ENCODE peak calls at places on chromosomes 3 and 15, in five cellular contexts. L, X, Q, C and N are unnamed samples.

GRCh38 chr3:27737091-27737490 is 15.0 kb upstream of the EOMES start:
- DNase-seq in C (no peak), Q (no peak), X (no peak), L (no peak), N (no peak)

GRCh38 chr3:52483081-52483480 is 12.1 kb upstream of the STAB1 start:
- DNase-seq in Q (no peak), L (no peak), C (peak), X (no peak), N (no peak)

GRCh38 chr15:37877851-37878577 is 56.4 kb upstream of the TMCO5A start:
- DNase-seq in L (peak), X (no peak), Q (no peak), C (no peak), N (no peak)

GRCh38 chr3:172687501-172687900 is 23.4 kb downstream of the NCEH1 start:
- DNase-seq in X (no peak), Q (no peak), L (no peak), C (no peak), N (no peak)

GRCh38 chr3:64038252-64038651 is 15.0 kb upstream of the PSMD6 start:
- DNase-seq in X (no peak), L (no peak), C (no peak), Q (no peak), N (no peak)

GRCh38 chr3:171435143-171435542 is 25.1 kb downstream of the TNIK start:
- DNase-seq in C (no peak), X (no peak), L (no peak), Q (no peak), N (no peak)

GRCh38 chr3:45145223-45145622 is 955 bp downstream of the CDCP1 start:
- DNase-seq in Q (no peak), X (no peak), C (no peak), L (no peak), N (no peak)

GRCh38 chr15:48866141-48866563 is 11.8 kb upstream of the EID1 start:
- DNase-seq in L (no peak), X (no peak), C (no peak), Q (no peak), N (no peak)

GRCh38 chr3:192850501-192850981 is 67.1 kb downstream of the MB21D2 start:
- DNase-seq in C (no peak), L (no peak), Q (peak), X (no peak), N (no peak)

GRCh38 chr15:100250166-100250800 is 91.5 kb downstream of the ADAMTS17 start:
- DNase-seq in C (no peak), X (no peak), Q (no peak), L (no peak), N (no peak)

GRCh38 chr3:40593351-40593750 is 68.6 kb downstream of the ZNF621 start:
- DNase-seq in L (peak), X (no peak), C (no peak), Q (no peak), N (no peak)

GRCh38 chr3:37016903-37017302 is 23.6 kb downstream of the MLH1 start:
- DNase-seq in L (no peak), Q (no peak), X (no peak), C (no peak), N (no peak)

GRCh38 chr3:88767746-88768145 is 339.7 kb upstream of the EPHA3 start:
- DNase-seq in X (no peak), Q (no peak), C (no peak), L (no peak), N (no peak)

GRCh38 chr15:29687939-29688884 is 134.1 kb downstream of the TJP1 start:
- DNase-seq in X (no peak), Q (no peak), C (no peak), L (no peak), N (no peak)

GRCh38 chr3:38563070-38563901 is 67.1 kb downstream of the EXOG start:
- DNase-seq in C (no peak), L (no peak), X (no peak), Q (no peak), N (no peak)

GRCh38 chr3:165082632-165083031 is 4.3 kb upstream of the SI start:
- DNase-seq in Q (no peak), L (no peak), X (no peak), C (no peak), N (no peak)

GRCh38 chr3:134600166-134600670 is 50.6 kb downstream of the KY start:
- DNase-seq in X (no peak), C (no peak), Q (no peak), L (peak), N (no peak)

GRCh38 chr15:31476866-31477265 is 150.2 kb downstream of the KLF13 start:
- DNase-seq in C (no peak), Q (no peak), X (no peak), L (no peak), N (no peak)

GRCh38 chr3:32256206-32256605 is 17.7 kb downstream of the CMTM8 start:
- DNase-seq in L (no peak), X (no peak), C (no peak), Q (no peak), N (no peak)

GRCh38 chr3:174382876-174383275 is 476.3 kb upstream of the NAALADL2 start:
- DNase-seq in L (no peak), X (no peak), Q (no peak), C (no peak), N (no peak)

GRCh38 chr3:105327662-105328337 is 38.9 kb upstream of the ALCAM start:
- DNase-seq in X (no peak), C (no peak), Q (no peak), L (no peak), N (no peak)

GRCh38 chr3:109927161-109927560 is 589.8 kb upstream of the DPPA4 start:
- DNase-seq in X (no peak), L (peak), Q (peak), C (no peak), N (peak)

GRCh38 chr3:99981138-99981537 is 133.2 kb downstream of the FILIP1L start:
- DNase-seq in X (no peak), C (no peak), L (no peak), Q (no peak), N (no peak)

GRCh38 chr15:80507131-80507530 is 102.9 kb downstream of the ARNT2 start:
- DNase-seq in X (no peak), C (no peak), Q (no peak), L (no peak), N (no peak)

GRCh38 chr3:121152573-121152972 is 244.6 kb downstream of the STXBP5L start:
- DNase-seq in X (no peak), L (no peak), Q (peak), C (no peak), N (no peak)

GRCh38 chr3:152038491-152038890 is 165.0 kb downstream of the SUCNR1 start:
- DNase-seq in L (no peak), X (no peak), C (no peak), Q (no peak), N (no peak)

GRCh38 chr3:127652246-127652995 is 20.3 kb upstream of the ABTB1 start:
- DNase-seq in L (no peak), C (no peak), Q (peak), X (peak), N (no peak)

GRCh38 chr3:13580256-13581023 is 31.5 kb downstream of the FBLN2 start:
- DNase-seq in Q (no peak), X (no peak), L (no peak), C (peak), N (no peak)

GRCh38 chr3:136546718-136547117 is 205.5 kb downstream of the STAG1 start:
- DNase-seq in X (no peak), Q (peak), L (no peak), C (no peak), N (no peak)

GRCh38 chr15:38587214-38587613 is 22.6 kb upstream of the RASGRP1 start:
- DNase-seq in L (no peak), C (no peak), X (no peak), Q (no peak), N (no peak)

GRCh38 chr15:45993072-45993471 is 358.2 kb downstream of the SQOR start:
- DNase-seq in X (no peak), Q (no peak), C (no peak), L (no peak), N (no peak)

GRCh38 chr3:11655188-11655928 is 11.6 kb upstream of the VGLL4 start:
- DNase-seq in Q (peak), X (no peak), C (no peak), L (no peak), N (no peak)

GRCh38 chr3:11651477-11651876 is 7.8 kb upstream of the VGLL4 start:
- DNase-seq in Q (no peak), C (no peak), L (no peak), X (no peak), N (no peak)

GRCh38 chr3:11654166-11654565 is 10.5 kb upstream of the VGLL4 start:
- DNase-seq in X (no peak), C (no peak), Q (no peak), L (no peak), N (no peak)

GRCh38 chr3:11651900-11652299 is 8.2 kb upstream of the VGLL4 start:
- DNase-seq in Q (no peak), L (no peak), X (no peak), C (no peak), N (no peak)

DNA sequence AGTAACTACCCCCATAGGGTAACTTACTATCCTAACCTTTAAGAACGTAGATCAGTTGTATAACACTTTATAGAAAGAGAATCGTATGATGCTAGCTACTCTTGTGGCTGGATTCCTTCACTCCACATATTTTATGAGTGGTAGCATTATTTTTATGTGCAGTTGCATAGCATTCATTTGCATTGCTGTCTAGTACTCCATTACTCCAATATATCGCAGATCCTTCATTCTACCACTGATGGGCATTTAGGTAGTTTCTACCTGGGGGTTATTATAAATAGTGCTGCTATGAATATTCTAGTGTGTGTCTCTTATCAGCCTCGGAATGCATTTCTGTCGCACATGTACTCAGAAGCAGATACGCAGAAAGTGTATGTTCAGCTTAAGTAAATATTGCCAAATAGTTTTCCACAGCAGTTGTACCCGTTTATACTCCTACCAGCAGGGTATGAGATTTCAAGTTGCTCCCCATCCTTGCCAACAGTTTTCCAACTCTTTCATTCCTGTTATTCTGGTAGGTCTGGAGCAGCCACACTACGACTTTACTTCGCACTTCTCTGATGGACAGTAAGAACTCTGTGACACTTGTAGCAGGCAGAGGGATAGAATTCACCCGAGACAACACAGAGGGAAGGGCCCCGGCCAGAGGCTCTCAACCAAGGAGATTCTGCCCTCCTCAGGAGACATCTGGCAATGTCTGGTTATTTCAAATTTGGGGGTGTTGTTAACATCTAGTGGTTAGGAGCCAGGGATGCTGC is 9.8 kb upstream of the VGLL4 start:
- DNase-seq in X (no peak), Q (no peak), C (no peak), L (no peak), N (no peak)
- TF ChIP-seq CTCF in X (no peak), Q (no peak), C (no peak), L (no peak), N (no peak)

GRCh38 chr3:194139977-194140351 is 4.0 kb downstream of the HES1 start:
- DNase-seq in L (no peak), C (no peak), Q (no peak), X (no peak), N (no peak)

GRCh38 chr3:194140520-194141414 is 4.8 kb downstream of the HES1 start:
- DNase-seq in X (peak), C (peak), L (no peak), Q (peak), N (no peak)

GRCh38 chr3:194139085-194139976 is 3.4 kb downstream of the HES1 start:
- DNase-seq in C (no peak), L (peak), X (peak), Q (peak), N (peak)

GRCh38 chr3:194142156-194142910 is 6.4 kb downstream of the HES1 start:
- DNase-seq in L (no peak), Q (no peak), C (no peak), X (peak), N (no peak)

DNA sequence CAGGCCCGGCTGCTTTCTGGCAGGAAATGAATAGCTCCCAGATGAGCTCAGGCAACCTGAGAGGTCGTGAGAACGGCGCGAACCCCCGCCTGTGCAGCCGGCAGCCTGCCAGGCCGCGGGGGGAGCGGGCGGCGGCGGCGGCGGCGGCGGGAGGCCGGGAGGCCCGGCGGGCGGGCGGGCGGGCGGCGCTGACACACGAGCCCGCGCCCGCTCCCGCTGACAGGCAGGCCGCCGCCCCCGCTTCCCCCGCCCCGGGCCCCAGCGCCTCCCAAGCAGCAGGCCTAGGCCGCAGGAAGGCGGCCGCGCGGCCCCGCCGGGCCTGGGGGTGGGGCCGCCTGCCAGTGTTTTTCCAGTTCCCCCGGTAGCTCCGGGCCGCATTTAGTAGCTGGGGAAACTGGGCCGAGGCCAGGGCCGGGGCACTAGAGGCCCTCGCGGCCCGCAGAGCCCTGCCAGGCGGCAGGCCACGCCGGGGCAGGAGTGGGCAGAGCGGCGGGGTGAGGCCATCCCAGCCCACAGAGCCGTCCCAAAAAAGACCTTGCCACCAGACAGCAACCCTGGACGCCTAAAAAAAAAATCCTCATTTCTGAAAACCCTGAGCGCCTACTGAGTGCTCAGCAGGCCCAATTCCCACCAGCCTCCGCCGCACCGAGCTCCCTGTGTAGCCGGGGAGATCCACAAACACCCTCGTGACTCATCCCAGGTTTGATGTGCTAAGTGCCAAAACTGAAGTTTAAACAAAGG is 5.6 kb downstream of the HES1 start:
- DNase-seq in C (peak), Q (peak), X (peak), L (peak), N (peak)
- H3K4me3 ChIP-seq in C (peak), Q (peak), X (peak), L (peak), N (peak)

DNA sequence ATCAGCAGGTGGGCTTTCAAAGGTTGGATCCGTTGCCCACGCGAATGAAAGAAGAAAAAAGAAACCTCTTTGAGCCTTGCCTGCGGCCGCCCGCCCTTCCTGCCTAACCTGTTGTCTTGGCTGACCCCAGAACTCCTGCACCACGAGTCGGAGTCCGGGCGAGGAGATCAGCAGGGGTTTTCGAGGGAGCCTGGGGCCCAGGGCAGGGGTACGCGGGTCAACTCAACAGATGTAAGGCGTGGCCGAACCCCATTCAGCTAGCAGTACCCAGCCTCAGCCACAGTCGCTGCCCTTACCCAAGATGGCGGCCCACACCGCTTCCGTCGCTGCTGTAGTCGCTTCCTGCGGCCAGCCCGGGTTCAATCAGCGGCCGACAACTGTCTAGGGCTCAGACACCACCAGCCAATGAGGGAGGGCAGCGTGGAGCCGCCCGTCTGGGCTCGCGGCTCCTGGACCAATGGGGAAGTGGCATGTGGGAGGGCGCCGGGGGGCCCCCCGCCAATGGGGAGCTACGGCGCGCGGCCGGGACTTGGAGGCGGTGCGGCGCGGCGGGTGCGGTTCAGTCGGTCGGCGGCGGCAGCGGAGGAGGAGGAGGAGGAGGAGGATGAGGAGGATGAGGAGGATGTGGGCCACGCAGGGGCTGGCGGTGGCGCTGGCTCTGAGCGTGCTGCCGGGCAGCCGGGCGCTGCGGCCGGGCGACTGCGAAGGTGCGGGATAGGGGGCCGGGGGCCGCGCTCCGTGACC is at the start of gene MANF:
- DNase-seq in X (peak), C (peak), L (peak), Q (peak), N (peak)
- TF ChIP-seq CTCF in X (peak), C (peak), L (no peak), Q (no peak), N (no peak)

GRCh38 chr3:46971151-46971550 is 5.4 kb downstream of the CCDC12 start:
- DNase-seq in Q (no peak), X (no peak), C (no peak), L (no peak), N (no peak)

GRCh38 chr3:46971742-46972141 is 4.8 kb downstream of the CCDC12 start:
- DNase-seq in C (no peak), Q (no peak), L (no peak), X (no peak), N (no peak)

GRCh38 chr3:46974421-46975227 is 1.9 kb downstream of the CCDC12 start:
- DNase-seq in L (no peak), Q (no peak), X (no peak), C (no peak), N (no peak)

GRCh38 chr3:46970391-46971091 is 6.0 kb downstream of the CCDC12 start:
- DNase-seq in L (no peak), X (peak), Q (peak), C (no peak), N (no peak)

DNA sequence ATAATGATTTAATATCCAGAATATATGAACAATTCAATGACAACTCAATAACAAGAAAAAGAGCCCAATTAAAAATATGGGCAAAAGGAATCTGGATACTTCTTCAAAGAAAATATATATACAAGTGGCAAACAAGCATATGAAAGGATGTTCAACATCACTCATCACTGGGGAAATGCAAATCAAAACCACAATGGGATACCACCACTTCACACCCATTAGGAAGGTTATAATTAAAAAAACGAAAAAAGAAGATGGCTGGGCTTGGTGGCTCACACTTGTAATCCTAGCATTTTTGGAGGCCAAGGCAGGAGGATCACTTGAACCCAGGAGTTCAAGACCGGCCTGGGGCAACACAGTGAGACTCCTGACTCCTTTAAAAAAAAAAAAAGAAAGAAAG is 4.1 kb downstream of the CCDC12 start:
- DNase-seq in Q (no peak), X (no peak), L (no peak), C (no peak), N (no peak)
- H3K4me3 ChIP-seq in Q (no peak), X (no peak), L (no peak), C (no peak), N (no peak)

DNA sequence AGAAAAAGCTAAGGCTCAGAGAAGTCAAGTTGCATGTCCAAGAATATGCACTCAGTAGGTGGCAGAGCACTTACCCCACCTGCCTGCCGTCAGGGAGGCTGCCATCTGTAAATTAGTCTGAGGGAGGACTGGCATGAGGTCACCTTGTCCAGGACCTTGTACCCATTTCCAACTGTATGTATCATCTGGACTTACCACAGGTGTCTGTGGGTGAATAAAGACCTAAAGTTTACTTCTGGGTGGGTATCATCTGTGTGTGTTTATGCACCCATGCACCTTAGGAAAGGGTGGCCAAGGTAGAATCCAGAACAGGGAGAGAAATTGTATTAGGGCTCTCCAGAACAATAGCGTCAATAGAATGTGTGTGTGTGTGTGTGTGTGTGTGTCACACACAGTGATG is 69.1 kb upstream of the PRR23C start:
- DNase-seq in C (no peak), L (no peak), Q (no peak), X (no peak), N (no peak)
- TF ChIP-seq CTCF in C (no peak), L (no peak), Q (no peak), X (no peak), N (no peak)

DNA sequence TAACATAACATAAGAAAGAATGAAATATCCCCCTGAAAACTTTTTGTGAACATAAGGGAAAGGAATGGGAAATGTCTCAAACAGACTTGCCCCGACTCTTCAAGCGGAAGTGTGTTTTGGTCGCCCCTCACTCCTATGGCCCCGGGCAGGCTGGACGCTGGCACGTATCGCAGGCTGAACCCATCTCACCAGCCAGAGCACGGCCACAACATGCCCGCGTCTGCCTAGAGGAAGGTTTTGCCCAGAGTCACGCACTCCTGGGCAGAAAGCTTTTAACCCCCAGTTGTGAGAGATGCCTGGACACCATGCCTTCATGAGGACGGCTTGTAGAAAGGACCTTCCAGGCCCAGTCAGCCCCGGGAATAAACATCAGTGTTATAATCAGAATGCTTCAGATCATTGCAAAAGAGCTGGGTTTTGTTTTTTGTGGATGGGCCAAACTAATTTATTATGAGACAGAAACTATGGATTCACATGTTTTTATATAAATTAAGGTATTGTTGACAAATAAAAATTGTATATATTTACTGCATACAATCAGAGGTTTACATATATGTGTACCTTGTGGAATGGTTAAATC is 16.5 kb downstream of the CYFIP1 start:
- DNase-seq in C (no peak), X (no peak), L (no peak), Q (no peak), N (no peak)
- H3K4me3 ChIP-seq in C (no peak), X (no peak), L (no peak), Q (no peak), N (no peak)

GRCh38 chr3:113736548-113737089 is 9.4 kb downstream of the NAA50 start:
- DNase-seq in C (no peak), Q (peak), L (peak), X (no peak), N (no peak)
- TF ChIP-seq CTCF in C (peak), Q (peak), L (peak), X (peak), N (peak)